ENCODE peak calls at places on chromosomes 1 and 21, in ten cellular contexts. Q is psoas muscle; W is NCI-H1105 treated with DMSO at 0.1 percent for 48 hours; D is LoVo; I is A549; U is mucosa of gallbladder; C is NCI-H1092 treated with DMSO at 0.1 percent for 48 hours; G is CD4-positive, CD25-positive, alpha-beta regulatory T cell; S is hippocampal formation; V is AG04449. N is an unnamed sample.

GRCh38 chr1:118958937-118959631 is 29.1 kb downstream of the TBX15 start:
- DNase-seq in Q (peak; percentile 55), W (no peak), D (no peak), I (no peak), U (no peak), C (no peak), G (no peak), S (no peak), V (no peak), N (no peak)

GRCh38 chr1:35577071-35577998 is 4.2 kb downstream of the TFAP2E start:
- DNase-seq in Q (peak; percentile 71), W (no peak), D (no peak), I (no peak), U (peak; percentile 44), C (no peak), G (peak; percentile 89), S (no peak), V (no peak), N (no peak)

GRCh38 chr21:21057349-21058062 is 59.3 kb downstream of the NCAM2 start:
- DNase-seq in Q (no peak), W (no peak), D (no peak), I (no peak), U (no peak), C (no peak), G (no peak), S (no peak), V (no peak), N (no peak)

GRCh38 chr1:111032295-111032897 is 68.7 kb upstream of the LRIF1 start:
- DNase-seq in Q (no peak), W (peak; percentile 53), D (peak; percentile 56), I (peak; percentile 9), U (peak; percentile 33), C (peak; percentile 41), G (peak; percentile 57), S (no peak), V (no peak), N (peak; percentile 14)

GRCh38 chr1:27360159-27361043 is 6.4 kb downstream of the MAP3K6 start:
- DNase-seq in Q (no peak), W (no peak), D (no peak), I (no peak), U (no peak), C (no peak), G (peak; percentile 36), S (no peak), V (no peak), N (no peak)

GRCh38 chr1:22557341-22557950 is 5.8 kb upstream of the EPHA8 start:
- DNase-seq in Q (no peak), W (peak; percentile 93), D (no peak), I (no peak), U (no peak), C (peak; percentile 84), G (no peak), S (no peak), V (no peak), N (no peak)

GRCh38 chr1:107795994-107796393 is 169.0 kb downstream of the VAV3 start:
- DNase-seq in Q (no peak), W (no peak), D (no peak), I (no peak), U (no peak), C (no peak), G (no peak), S (no peak), V (no peak), N (no peak)

GRCh38 chr21:24148461-24148860 is 1458.8 kb downstream of the MRPL39 start:
- DNase-seq in Q (no peak), W (no peak), D (no peak), I (no peak), U (no peak), C (no peak), G (no peak), S (no peak), V (no peak), N (no peak)

GRCh38 chr21:35284199-35284598 is 235.1 kb upstream of the RUNX1 start:
- DNase-seq in Q (peak; percentile 60), W (no peak), D (no peak), I (no peak), U (no peak), C (no peak), G (no peak), S (no peak), V (no peak), N (no peak)

GRCh38 chr1:41799723-41800122 is 119.0 kb downstream of the HIVEP3 start:
- DNase-seq in Q (no peak), W (no peak), D (no peak), I (no peak), U (no peak), C (no peak), G (peak; percentile 45), S (no peak), V (peak; percentile 9), N (no peak)

GRCh38 chr1:244049142-244049968 is 1.7 kb upstream of the ZBTB18 start:
- DNase-seq in Q (peak; percentile 61), W (peak; percentile 13), D (no peak), I (peak; percentile 38), U (no peak), C (peak; percentile 47), G (peak; percentile 66), S (peak; percentile 75), V (no peak), N (peak; percentile 26)

GRCh38 chr21:22355949-22356348 is 1357.7 kb downstream of the NCAM2 start:
- DNase-seq in Q (no peak), W (no peak), D (no peak), I (no peak), U (no peak), C (no peak), G (no peak), S (no peak), V (no peak), N (no peak)

GRCh38 chr1:24463756-24464377 is 38.8 kb upstream of the RCAN3 start:
- DNase-seq in Q (no peak), W (peak; percentile 30), D (no peak), I (no peak), U (no peak), C (peak; percentile 70), G (no peak), S (no peak), V (no peak), N (no peak)

GRCh38 chr21:17818158-17819113 is 720 bp downstream of the C21orf91 start:
- DNase-seq in Q (peak; percentile 61), W (peak; percentile 47), D (peak; percentile 9), I (peak; percentile 1), U (peak; percentile 12), C (peak; percentile 18), G (peak; percentile 69), S (peak; percentile 27), V (no peak), N (no peak)

GRCh38 chr1:32754282-32755097 is 51.9 kb upstream of the SYNC start:
- DNase-seq in Q (peak; percentile 62), W (peak; percentile 43), D (no peak), I (no peak), U (no peak), C (peak; percentile 53), G (peak; percentile 50), S (no peak), V (no peak), N (no peak)

GRCh38 chr1:171738921-171739320 is 2.9 kb downstream of the VAMP4 start:
- DNase-seq in Q (no peak), W (no peak), D (no peak), I (no peak), U (no peak), C (no peak), G (peak; percentile 41), S (no peak), V (no peak), N (no peak)

GRCh38 chr1:215418876-215419442 is 148.1 kb upstream of the KCTD3 start:
- DNase-seq in Q (no peak), W (no peak), D (no peak), I (no peak), U (no peak), C (no peak), G (no peak), S (no peak), V (no peak), N (no peak)

GRCh38 chr1:41533016-41533730 is 48.7 kb upstream of the EDN2 start:
- DNase-seq in Q (no peak), W (no peak), D (no peak), I (no peak), U (no peak), C (no peak), G (no peak), S (no peak), V (no peak), N (no peak)

GRCh38 chr1:145949219-145949618 is 8.6 kb downstream of the LIX1L start:
- DNase-seq in Q (no peak), W (no peak), D (no peak), I (no peak), U (no peak), C (no peak), G (no peak), S (no peak), V (no peak), N (no peak)

GRCh38 chr1:53393325-53393792 is 65.5 kb upstream of the LRP8 start:
- DNase-seq in Q (peak; percentile 87), W (peak; percentile 64), D (peak; percentile 76), I (peak; percentile 76), U (peak; percentile 86), C (peak; percentile 63), G (peak; percentile 51), S (peak; percentile 72), V (no peak), N (peak; percentile 39)

GRCh38 chr21:27759091-27759659 is 792.3 kb upstream of the ADAMTS5 start:
- DNase-seq in Q (no peak), W (no peak), D (no peak), I (no peak), U (no peak), C (no peak), G (no peak), S (peak; percentile 14), V (no peak), N (no peak)

GRCh38 chr1:235018161-235018560 is 110.5 kb downstream of the TOMM20 start:
- DNase-seq in Q (no peak), W (no peak), D (peak; percentile 43), I (peak; percentile 17), U (no peak), C (no peak), G (no peak), S (no peak), V (peak; percentile 95), N (peak; percentile 60)

GRCh38 chr1:116918714-116919357 is 9.1 kb downstream of the PTGFRN start:
- DNase-seq in Q (no peak), W (no peak), D (no peak), I (no peak), U (no peak), C (no peak), G (no peak), S (no peak), V (no peak), N (no peak)

GRCh38 chr1:226444901-226445300 is 37.0 kb upstream of the PARP1 start:
- DNase-seq in Q (no peak), W (no peak), D (no peak), I (no peak), U (peak; percentile 27), C (no peak), G (peak; percentile 95), S (no peak), V (no peak), N (no peak)

GRCh38 chr1:107689157-107689556 is 275.8 kb downstream of the VAV3 start:
- DNase-seq in Q (no peak), W (no peak), D (no peak), I (no peak), U (no peak), C (no peak), G (no peak), S (no peak), V (no peak), N (peak; percentile 24)

GRCh38 chr1:37483785-37484184 is 9.4 kb downstream of the ZC3H12A start:
- DNase-seq in Q (no peak), W (no peak), D (no peak), I (no peak), U (no peak), C (no peak), G (no peak), S (no peak), V (no peak), N (no peak)

GRCh38 chr21:41601573-41602371 is 93.8 kb upstream of the TMPRSS2 start:
- DNase-seq in Q (no peak), W (no peak), D (no peak), I (no peak), U (no peak), C (peak; percentile 9), G (no peak), S (no peak), V (no peak), N (no peak)

GRCh38 chr1:220962031-220962751 is 82.9 kb downstream of the HLX start:
- DNase-seq in Q (no peak), W (no peak), D (no peak), I (no peak), U (no peak), C (no peak), G (no peak), S (no peak), V (peak; percentile 96), N (no peak)

N was measured in NCI-H446 treated with DMSO at 0.1 percent for 48 hours.